ENCODE peak calls at places on chromosome 19, in five cellular contexts. L, I, H, G and E are unnamed samples.

GRCh38 chr19:15299568-15300409 is 32.5 kb downstream of the BRD4 start:
- DNase-seq in L (no peak), I (no peak), H (no peak), G (no peak), E (no peak)

GRCh38 chr19:55340144-55340783 is 588 bp downstream of the KMT5C start:
- DNase-seq in L (no peak), I (peak; percentile 24), H (no peak), G (no peak), E (no peak)

GRCh38 chr19:15199652-15200574 is 882 bp downstream of the NOTCH3 start:
- DNase-seq in L (no peak), I (no peak), H (no peak), G (no peak), E (no peak)

GRCh38 chr19:35738887-35739229 is 3.4 kb downstream of the IGFLR1 start:
- DNase-seq in L (no peak), I (no peak), H (no peak), G (no peak), E (no peak)

GRCh38 chr19:51501594-51502263 is at the start of gene SIGLEC12:
- DNase-seq in L (no peak), I (no peak), H (no peak), G (no peak), E (no peak)

GRCh38 chr19:19227217-19227616 is 15.5 kb downstream of the NCAN start:
- DNase-seq in L (no peak), I (no peak), H (no peak), G (no peak), E (no peak)

GRCh38 chr19:41694831-41695635 is 7.0 kb upstream of the CEACAM7 start:
- DNase-seq in L (no peak), I (no peak), H (no peak), G (no peak), E (no peak)

GRCh38 chr19:41424335-41425173 is 2.6 kb downstream of the B3GNT8 start:
- DNase-seq in L (no peak), I (peak; percentile 47), H (no peak), G (no peak), E (no peak)

GRCh38 chr19:1082165-1082927 is 12.8 kb downstream of the POLR2E start:
- DNase-seq in L (peak; percentile 72), I (peak; percentile 96), H (peak; percentile 65), G (peak; percentile 74), E (peak; percentile 59)

GRCh38 chr19:41244117-41244516 is 20.1 kb upstream of the HNRNPUL1 start:
- DNase-seq in L (no peak), I (no peak), H (no peak), G (no peak), E (no peak)

GRCh38 chr19:49339364-49340068 is 4.3 kb downstream of the CD37 start:
- DNase-seq in L (no peak), I (peak; percentile 75), H (peak; percentile 73), G (no peak), E (no peak)

GRCh38 chr19:10259162-10259905 is 7.3 kb downstream of the MRPL4 start:
- DNase-seq in L (peak; percentile 71), I (peak; percentile 77), H (peak; percentile 83), G (peak; percentile 67), E (peak; percentile 89)

GRCh38 chr19:52200044-52200443 is 10.2 kb downstream of the PPP2R1A start:
- DNase-seq in L (no peak), I (no peak), H (no peak), G (no peak), E (no peak)

GRCh38 chr19:5039642-5040543 is 71.0 kb downstream of the KDM4B start:
- DNase-seq in L (no peak), I (no peak), H (no peak), G (no peak), E (no peak)

GRCh38 chr19:11191934-11192333 is 5.4 kb downstream of the KANK2 start:
- DNase-seq in L (no peak), I (no peak), H (no peak), G (no peak), E (no peak)

GRCh38 chr19:38900220-38900629 is 456 bp downstream of the NFKBIB start:
- DNase-seq in L (no peak), I (no peak), H (peak; percentile 2), G (no peak), E (no peak)

GRCh38 chr19:9986787-9987281 is 23.5 kb downstream of the COL5A3 start:
- DNase-seq in L (no peak), I (no peak), H (no peak), G (no peak), E (no peak)

GRCh38 chr19:45156751-45157150 is 4.0 kb downstream of the NKPD1 start:
- DNase-seq in L (no peak), I (peak; percentile 37), H (no peak), G (no peak), E (no peak)

GRCh38 chr19:38952395-38953165 is 21.8 kb downstream of the MRPS12 start:
- DNase-seq in L (no peak), I (peak; percentile 80), H (peak; percentile 87), G (no peak), E (no peak)

GRCh38 chr19:489418-490196 is 6.7 kb upstream of the MADCAM1 start:
- DNase-seq in L (no peak), I (no peak), H (no peak), G (no peak), E (no peak)

GRCh38 chr19:41959056-41960053 is at the start of gene RABAC1:
- DNase-seq in L (peak; percentile 77), I (peak; percentile 93), H (peak; percentile 86), G (peak; percentile 75), E (peak; percentile 78)

GRCh38 chr19:6458695-6459355 is 767 bp downstream of the SLC25A23 start:
- DNase-seq in L (no peak), I (peak; percentile 63), H (peak; percentile 9), G (no peak), E (no peak)

GRCh38 chr19:30393046-30393445 is 20.9 kb downstream of the ZNF536 start:
- DNase-seq in L (no peak), I (no peak), H (no peak), G (no peak), E (no peak)

GRCh38 chr19:1465191-1466016 is 13.6 kb downstream of the C19orf25 start:
- DNase-seq in L (no peak), I (peak; percentile 81), H (no peak), G (no peak), E (no peak)

GRCh38 chr19:28242317-28242927 is 970.5 kb downstream of the UQCRFS1 start:
- DNase-seq in L (no peak), I (no peak), H (peak; percentile 30), G (no peak), E (no peak)

GRCh38 chr19:38657633-38658222 is 10.3 kb downstream of the ACTN4 start:
- DNase-seq in L (no peak), I (no peak), H (peak; percentile 89), G (no peak), E (no peak)

GRCh38 chr19:35931161-35931873 is 4.9 kb upstream of the LRFN3 start:
- DNase-seq in L (peak; percentile 98), I (peak; percentile 100), H (peak; percentile 98), G (peak; percentile 99), E (peak; percentile 98)

GRCh38 chr19:39410620-39411005 is 1.9 kb upstream of the PLEKHG2 start:
- DNase-seq in L (no peak), I (no peak), H (no peak), G (no peak), E (no peak)

GRCh38 chr19:13633109-13633508 is 126.8 kb upstream of the CACNA1A start:
- DNase-seq in L (no peak), I (peak; percentile 89), H (peak; percentile 35), G (no peak), E (no peak)

GRCh38 chr19:40744554-40745401 is 5.5 kb downstream of the ACTMAP start:
- DNase-seq in L (no peak), I (no peak), H (no peak), G (no peak), E (no peak)

GRCh38 chr19:47696635-47697034 is 16.6 kb upstream of the EHD2 start:
- DNase-seq in L (no peak), I (no peak), H (no peak), G (no peak), E (no peak)

GRCh38 chr19:58572026-58572817 is 913 bp downstream of the MZF1 start:
- DNase-seq in L (no peak), I (no peak), H (no peak), G (no peak), E (no peak)

GRCh38 chr19:18657590-18658365 is 20.9 kb downstream of the KLHL26 start:
- DNase-seq in L (no peak), I (no peak), H (no peak), G (no peak), E (no peak)

GRCh38 chr19:40398417-40399056 is 8.6 kb upstream of the HIPK4 start:
- DNase-seq in L (peak; percentile 31), I (peak; percentile 55), H (no peak), G (peak; percentile 21), E (peak; percentile 14)